ENCODE peak calls at places on chromosomes 6 and 20, in four cellular contexts. P is pancreas, O is tibial nerve, W is stomach. Z is an unnamed sample.

GRCh38 chr20:11267131-11267761 is 593.4 kb upstream of the JAG1 start:
- DNase-seq in P (no peak), O (peak; percentile 12), W (no peak), Z (no peak)

GRCh38 chr6:83702749-83703148 is 6.2 kb downstream of the SNAP91 start:
- DNase-seq in P (no peak), O (no peak), W (no peak), Z (no peak)

GRCh38 chr20:48818481-48818987 is 9.3 kb downstream of the PREX1 start:
- DNase-seq in P (no peak), O (no peak), W (no peak), Z (no peak)

GRCh38 chr20:40532103-40532502 is 156.9 kb downstream of the MAFB start:
- DNase-seq in P (no peak), O (no peak), W (no peak), Z (no peak)

GRCh38 chr20:45066372-45066771 is 34.6 kb downstream of the KCNS1 start:
- DNase-seq in P (no peak), O (no peak), W (no peak), Z (no peak)

GRCh38 chr20:32945710-32946221 is 58.5 kb downstream of the SUN5 start:
- DNase-seq in P (no peak), O (no peak), W (no peak), Z (no peak)

GRCh38 chr6:157538163-157538562 is 157.2 kb downstream of the ZDHHC14 start:
- DNase-seq in P (no peak), O (no peak), W (no peak), Z (no peak)

GRCh38 chr6:22827760-22828159 is 258.4 kb downstream of the HDGFL1 start:
- DNase-seq in P (no peak), O (no peak), W (no peak), Z (no peak)

GRCh38 chr6:134534708-134535149 is 216.8 kb upstream of the SGK1 start:
- DNase-seq in P (no peak), O (no peak), W (no peak), Z (no peak)

GRCh38 chr20:42936482-42936881 is 253.2 kb downstream of the PTPRT start:
- DNase-seq in P (no peak), O (no peak), W (no peak), Z (no peak)

GRCh38 chr6:15879372-15880261 is 216.8 kb upstream of the DTNBP1 start:
- DNase-seq in P (no peak), O (peak; percentile 46), W (peak; percentile 39), Z (no peak)

GRCh38 chr20:32652739-32653526 is 20.8 kb downstream of the C20orf203 start:
- DNase-seq in P (peak; percentile 90), O (peak; percentile 85), W (peak; percentile 88), Z (peak; percentile 78)

GRCh38 chr6:119052292-119052889 is 26.1 kb downstream of the FAM184A start:
- DNase-seq in P (no peak), O (no peak), W (no peak), Z (no peak)

GRCh38 chr20:4875578-4876067 is 125.7 kb downstream of the SLC23A2 start:
- DNase-seq in P (no peak), O (no peak), W (no peak), Z (no peak)

GRCh38 chr6:122050226-122050755 is 349.2 kb upstream of the HSF2 start:
- DNase-seq in P (no peak), O (no peak), W (no peak), Z (no peak)

GRCh38 chr20:34111057-34111711 is 859 bp downstream of the EIF2S2 start:
- DNase-seq in P (no peak), O (peak; percentile 23), W (no peak), Z (peak; percentile 39)

GRCh38 chr6:143629104-143630080 is 48.4 kb upstream of the PHACTR2 start:
- DNase-seq in P (no peak), O (no peak), W (no peak), Z (no peak)

GRCh38 chr20:15902493-15902892 is 670.8 kb downstream of the KIF16B start:
- DNase-seq in P (no peak), O (no peak), W (no peak), Z (peak; percentile 29)

GRCh38 chr20:20010639-20011500 is 6.3 kb upstream of the NAA20 start:
- DNase-seq in P (no peak), O (no peak), W (no peak), Z (no peak)

DNA sequence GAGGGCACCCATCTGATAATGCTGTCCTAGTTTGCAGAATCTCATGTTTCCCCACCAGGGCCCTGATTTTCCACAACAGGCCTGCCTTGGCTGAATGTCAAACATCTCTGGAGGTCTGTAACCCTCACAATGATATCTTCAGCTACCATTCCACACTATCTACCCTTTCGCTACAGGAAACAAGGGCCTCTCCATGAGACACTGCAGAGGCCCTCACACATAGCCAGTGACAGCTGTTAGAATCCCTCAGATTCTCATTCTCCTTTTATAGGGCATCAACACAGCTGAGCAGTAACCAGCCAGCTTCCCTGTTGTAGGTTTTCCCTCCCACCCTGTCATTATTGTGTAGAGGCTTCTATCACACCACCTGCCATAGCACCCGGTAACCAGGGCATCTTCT is 29.6 kb upstream of the MICB start:
- DNase-seq in P (no peak), O (no peak), W (no peak), Z (no peak)
- H3K4me3 ChIP-seq in P (no peak overlapping the region), O (no peak overlapping the region), W (no peak overlapping the region), Z (no peak overlapping the region)

DNA sequence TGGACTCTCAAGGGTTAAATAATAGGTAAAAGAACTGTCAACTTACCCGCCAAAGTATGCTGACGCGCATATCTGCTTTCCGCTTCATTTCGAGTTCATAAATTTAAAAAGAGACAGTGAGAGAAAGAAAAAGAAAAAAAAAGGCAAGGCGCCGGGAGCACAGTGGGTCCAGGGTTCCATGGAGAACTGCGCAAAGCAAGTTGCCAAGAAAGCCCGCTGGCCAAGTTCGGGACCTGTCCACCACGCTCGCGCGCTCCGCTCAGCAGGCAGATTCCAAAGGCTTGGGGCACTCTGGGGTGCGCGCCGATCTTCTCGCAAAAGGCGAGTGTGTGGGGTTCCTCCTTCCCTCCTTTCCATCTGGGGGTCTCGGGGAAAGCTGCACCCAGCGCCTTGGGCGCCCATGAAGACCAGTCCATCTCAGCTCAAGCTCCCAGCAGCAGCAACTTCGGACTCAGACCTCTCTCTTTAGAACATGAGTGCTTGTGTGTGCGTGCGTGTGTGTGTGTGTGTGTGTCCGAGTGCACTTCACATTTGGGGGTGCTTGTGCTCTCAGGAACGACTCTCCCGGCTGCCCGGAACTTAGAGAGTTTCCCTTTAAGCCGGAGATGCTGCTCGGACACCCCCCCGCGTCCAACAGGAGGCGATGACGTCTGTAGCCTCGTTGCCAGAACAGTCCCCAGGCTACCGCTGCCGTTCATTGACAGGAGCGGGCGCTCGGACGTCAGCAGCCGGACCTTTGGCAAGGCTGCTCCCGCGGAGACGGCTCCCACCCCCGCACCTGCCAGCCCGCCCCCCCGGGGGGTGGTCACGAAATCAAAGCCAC is 180.0 kb downstream of the TBXT start:
- DNase-seq in P (peak; percentile 81), O (peak; percentile 27), W (peak; percentile 54), Z (no peak)
- H3K27ac ChIP-seq in P (no peak overlapping the region), O (no peak overlapping the region), W (peak overlapping the region; percentile 23), Z (no peak overlapping the region)

GRCh38 chr6:70667256-70667710 is 400 bp upstream of the SMAP1 start:
- DNase-seq in P (no peak), O (no peak), W (no peak), Z (no peak)

GRCh38 chr6:70669133-70669532 is 1.4 kb downstream of the SMAP1 start:
- DNase-seq in P (no peak), O (no peak), W (no peak), Z (no peak)

GRCh38 chr6:70666726-70667125 is 957 bp upstream of the SMAP1 start:
- DNase-seq in P (no peak), O (no peak), W (no peak), Z (no peak)

GRCh38 chr6:70668499-70668812 is 773 bp downstream of the SMAP1 start:
- DNase-seq in P (no peak), O (no peak), W (no peak), Z (no peak)

GRCh38 chr6:70667711-70668498 is at the start of gene SMAP1:
- DNase-seq in P (peak; percentile 98), O (peak; percentile 75), W (peak; percentile 97), Z (peak; percentile 96)
- TF ChIP-seq CTCF in P (no peak), O (no peak), W (no peak), Z (no peak)

GRCh38 chr20:54474046-54474445 is 1.3 kb upstream of the DOK5 start:
- DNase-seq in P (no peak), O (no peak), W (no peak), Z (no peak)

GRCh38 chr20:54476336-54476928 is 1.0 kb downstream of the DOK5 start:
- DNase-seq in P (no peak), O (no peak), W (no peak), Z (no peak)

GRCh38 chr20:54475334-54476287 is at the start of gene DOK5:
- DNase-seq in P (peak; percentile 50), O (peak; percentile 33), W (no peak), Z (peak; percentile 39)

GRCh38 chr20:54473340-54473739 is 2.1 kb upstream of the DOK5 start:
- DNase-seq in P (no peak), O (no peak), W (no peak), Z (no peak)

DNA sequence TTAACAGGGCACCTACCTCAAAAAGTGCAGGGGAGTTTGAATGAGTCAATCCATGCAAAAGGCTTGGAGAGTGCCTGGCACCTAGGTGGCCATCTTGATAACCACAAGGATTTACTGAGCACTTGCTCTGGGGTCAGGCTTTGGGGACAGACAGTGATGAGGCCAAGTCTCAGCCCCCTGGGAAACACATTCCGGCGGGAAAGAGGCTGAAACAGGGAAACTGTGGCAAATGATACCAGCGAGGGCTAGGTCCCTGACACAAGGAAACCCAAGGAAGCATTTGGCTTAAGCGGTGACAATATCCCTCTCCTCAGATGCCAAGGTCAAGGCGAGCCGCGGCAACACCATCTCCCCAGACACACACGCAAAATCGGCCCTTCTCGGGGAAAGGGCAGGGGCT is 527 bp upstream of the DOK5 start:
- DNase-seq in P (no peak), O (no peak), W (no peak), Z (no peak)
- H3K4me3 ChIP-seq in P (no peak overlapping the region), O (peak overlapping the region; percentile 39), W (peak overlapping the region; percentile 63), Z (no peak overlapping the region)

DNA sequence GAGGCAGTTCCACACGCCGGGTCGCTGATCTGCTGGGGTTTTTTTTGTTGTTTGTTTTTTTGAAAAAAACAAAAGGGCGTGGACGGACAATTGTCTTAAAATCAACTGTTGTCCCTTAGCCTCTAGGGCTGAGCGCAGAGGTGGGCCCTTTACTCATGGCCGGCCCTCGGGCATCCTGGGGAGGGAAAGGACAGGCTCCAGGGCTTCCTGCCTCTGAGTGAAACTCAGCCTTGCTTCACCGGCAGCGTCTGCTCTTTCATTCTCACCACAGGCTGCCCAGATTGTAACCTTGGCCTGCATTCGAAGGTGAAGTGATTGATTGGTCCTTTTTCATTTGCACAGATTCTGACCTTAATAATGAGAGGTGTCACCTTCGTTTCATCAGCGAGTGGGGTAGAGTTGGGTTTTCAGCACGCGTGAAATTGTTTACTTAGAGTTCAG is 797 bp downstream of the SMIM13 start:
- DNase-seq in P (no peak), O (peak; percentile 29), W (peak; percentile 47), Z (peak; percentile 52)
- H3K27ac ChIP-seq in P (peak overlapping the region; percentile 93), O (peak overlapping the region; percentile 98), W (peak overlapping the region; percentile 98), Z (peak overlapping the region; percentile 97)

DNA sequence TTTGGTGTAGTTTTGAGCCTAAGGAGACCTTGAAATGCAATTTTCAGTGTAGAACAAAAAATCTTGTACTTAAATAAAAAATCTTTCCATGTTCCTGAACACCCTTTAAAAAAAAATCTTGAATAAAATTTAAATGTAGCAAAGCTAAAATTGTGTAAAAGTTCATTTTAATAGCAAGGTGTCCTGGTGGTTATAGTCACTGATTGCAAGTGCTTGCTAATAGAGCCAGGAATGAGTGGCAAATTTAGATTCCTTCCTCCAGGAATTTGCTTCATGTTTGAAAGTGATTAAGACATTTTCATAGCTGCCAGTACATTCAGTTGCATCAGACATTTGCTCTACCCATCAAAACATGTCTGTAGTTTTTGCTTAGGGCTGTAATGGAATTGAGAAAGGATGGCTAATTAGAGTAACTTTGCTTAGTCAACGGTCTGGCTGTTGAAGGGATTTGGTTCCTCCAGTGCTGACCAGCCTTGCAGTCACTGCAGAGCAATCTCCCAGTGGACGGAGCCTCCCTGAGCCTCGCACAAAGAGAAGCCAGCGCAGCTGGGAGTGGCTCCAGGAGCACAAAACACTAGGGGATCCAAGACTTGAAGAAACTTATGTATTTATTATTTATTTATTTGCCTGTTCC is 36.5 kb downstream of the AKAP12 start:
- DNase-seq in P (no peak), O (no peak), W (no peak), Z (no peak)
- TF ChIP-seq CTCF in P (no peak), O (no peak), W (no peak), Z (no peak)